ENCODE peak calls at places on chromosomes 6 and 20, in five cellular contexts. O is CD8-positive, alpha-beta memory T cell; K is CD8-positive, alpha-beta T cell; E is A549; N is heart right ventricle. Z is an unnamed sample. For H3K9me3, the result is how much of the 10 kb centered on the place peaks cover.

GRCh38 chr20:50014570-50015562 is 32.1 kb downstream of the SNAI1 start:
- DNase-seq in N (no peak), E (no peak), K (no peak), O (no peak), Z (no peak)

GRCh38 chr20:31595654-31596411 is 9.3 kb upstream of the ID1 start:
- DNase-seq in E (peak), K (no peak), N (peak), O (no peak), Z (no peak)

GRCh38 chr6:15303162-15303919 is 57.5 kb downstream of the JARID2 start:
- DNase-seq in O (no peak), N (no peak), K (no peak), E (no peak), Z (no peak)

GRCh38 chr6:41427642-41428401 is 92.4 kb downstream of the NCR2 start:
- DNase-seq in O (peak), N (peak), K (no peak), E (peak), Z (no peak)

GRCh38 chr6:149910721-149911151 is 12.2 kb downstream of the RAET1G start:
- DNase-seq in N (no peak), E (no peak), K (no peak), O (no peak), Z (no peak)

GRCh38 chr6:114304304-114304887 is 38.4 kb downstream of the HS3ST5 start:
- DNase-seq in K (no peak), E (peak), N (no peak), O (no peak), Z (no peak)

GRCh38 chr6:56713285-56713684 is 70.6 kb upstream of the DST start:
- DNase-seq in K (no peak), O (no peak), N (no peak), E (peak), Z (no peak)

GRCh38 chr6:140051521-140052455 is 677.3 kb upstream of the CITED2 start:
- DNase-seq in O (no peak), K (no peak), N (no peak), E (peak), Z (no peak)

GRCh38 chr6:35083507-35083906 is 57.6 kb downstream of the TCP11 start:
- DNase-seq in N (no peak), K (no peak), E (no peak), O (no peak), Z (no peak)

GRCh38 chr20:58753267-58753928 is 60.8 kb downstream of the NPEPL1 start:
- DNase-seq in N (no peak), E (no peak), O (no peak), K (no peak), Z (no peak)

GRCh38 chr6:22716721-22717120 is 147.4 kb downstream of the HDGFL1 start:
- DNase-seq in N (no peak), E (peak), K (no peak), O (no peak), Z (no peak)

GRCh38 chr20:49446808-49447207 is 35.7 kb downstream of the KCNB1 start:
- DNase-seq in N (peak), K (no peak), O (no peak), E (peak), Z (no peak)

GRCh38 chr6:97669191-97669651 is 386.2 kb upstream of the MMS22L start:
- DNase-seq in K (no peak), E (no peak), N (peak), O (no peak), Z (no peak)

GRCh38 chr6:123570813-123571684 is 65.7 kb downstream of the TRDN start:
- DNase-seq in O (no peak), K (no peak), N (no peak), E (no peak), Z (no peak)

GRCh38 chr6:111871725-111872520 is 1.3 kb downstream of the FYN start:
- DNase-seq in E (no peak), N (peak), O (peak), K (no peak), Z (no peak)

GRCh38 chr6:108841377-108841855 is 6.8 kb upstream of the ARMC2 start:
- DNase-seq in N (no peak), E (no peak), O (no peak), K (no peak), Z (no peak)

GRCh38 chr6:56593801-56594318 is 48.8 kb downstream of the DST start:
- DNase-seq in E (no peak), N (no peak), K (no peak), O (no peak), Z (no peak)

GRCh38 chr6:70210462-70210861 is 92.4 kb downstream of the COL9A1 start:
- DNase-seq in O (no peak), E (peak), N (no peak), K (no peak), Z (no peak)

GRCh38 chr6:108163644-108164536 is 1.9 kb upstream of the NR2E1 start:
- DNase-seq in E (no peak), K (no peak), N (no peak), O (no peak), Z (no peak)

GRCh38 chr6:162899148-162899547 is 171.4 kb downstream of the PACRG start:
- DNase-seq in N (no peak), O (no peak), K (no peak), E (no peak), Z (no peak)

GRCh38 chr6:2063547-2063946 is 181.9 kb downstream of the GMDS start:
- DNase-seq in N (no peak), E (no peak), O (no peak), K (no peak), Z (no peak)

GRCh38 chr6:66926060-66926459 is 1219.0 kb upstream of the EYS start:
- DNase-seq in O (no peak), N (no peak), K (no peak), E (peak), Z (no peak)

GRCh38 chr6:79134699-79135474 is 56.8 kb upstream of the PHIP start:
- DNase-seq in O (no peak), N (no peak), K (no peak), E (no peak), Z (no peak)

GRCh38 chr6:56693246-56693607 is 50.5 kb upstream of the DST start:
- DNase-seq in N (peak), K (no peak), O (no peak), E (peak), Z (no peak)

GRCh38 chr6:31035862-31036497 is 25.7 kb downstream of the MUC22 start:
- DNase-seq in E (no peak), N (no peak), K (no peak), O (no peak), Z (no peak)

GRCh38 chr6:163860194-163861081 is 445.9 kb downstream of the QKI start:
- DNase-seq in N (peak), E (no peak), O (no peak), K (no peak), Z (no peak)

GRCh38 chr6:121479486-121480098 is 44.1 kb downstream of the GJA1 start:
- DNase-seq in K (no peak), E (peak), O (no peak), N (no peak), Z (no peak)

GRCh38 chr20:49766979-49767419 is 45.6 kb upstream of the SLC9A8 start:
- DNase-seq in K (no peak), E (peak), O (no peak), N (no peak), Z (no peak)

GRCh38 chr20:46430921-46431712 is 24.7 kb upstream of the ELMO2 start:
- DNase-seq in N (no peak), E (no peak), O (no peak), K (no peak), Z (no peak)

GRCh38 chr6:148251286-148251685 is 91.4 kb upstream of the SASH1 start:
- DNase-seq in E (peak), N (no peak), K (no peak), O (no peak), Z (no peak)

GRCh38 chr6:113968472-113968871 is 2.5 kb downstream of the HDAC2 start:
- DNase-seq in E (no peak), N (no peak), O (no peak), K (no peak), Z (no peak)

GRCh38 chr6:138656278-138656803 is 117.2 kb upstream of the CCDC28A start:
- DNase-seq in K (no peak), O (no peak), E (no peak), N (no peak), Z (no peak)

GRCh38 chr6:36955136-36955535 is 598 bp downstream of the PI16 start:
- DNase-seq in O (no peak), K (no peak), N (no peak), E (no peak), Z (no peak)

GRCh38 chr6:52598123-52598823 is 21.4 kb upstream of the TRAM2 start:
- DNase-seq in K (no peak), N (peak), E (peak), O (peak), Z (no peak)

GRCh38 chr6:75217203-75217602 is 11.3 kb upstream of the COL12A1 start:
- DNase-seq in N (no peak), E (peak), O (no peak), K (no peak), Z (no peak)

GRCh38 chr6:93416575-93417420 is 2.6 kb downstream of the EPHA7 start:
- DNase-seq in O (no peak), N (peak), K (no peak), E (peak), Z (no peak)

GRCh38 chr20:63747622-63748355 is 8.2 kb downstream of the SLC2A4RG start:
- DNase-seq in O (no peak), E (no peak), N (no peak), K (no peak), Z (no peak)

GRCh38 chr20:61500791-61501321 is 248.8 kb downstream of the CDH4 start:
- DNase-seq in O (no peak), K (no peak), N (no peak), E (no peak), Z (peak)

GRCh38 chr20:51331466-51331865 is 211.1 kb downstream of the NFATC2 start:
- DNase-seq in O (no peak), N (no peak), K (no peak), E (no peak), Z (no peak)

GRCh38 chr20:44581515-44581914 is 864 bp upstream of the PKIG start:
- DNase-seq in N (no peak), O (no peak), K (no peak), E (no peak), Z (no peak)
- H3K27ac ChIP-seq in N (peak), O (no peak), K (no peak), E (no peak), Z (no peak)

GRCh38 chr6:82458147-82458546 is 94.5 kb downstream of the TPBG start:
- DNase-seq in O (no peak), N (no peak), E (no peak), K (no peak), Z (no peak)

GRCh38 chr6:82461536-82461935 is 97.9 kb downstream of the TPBG start:
- DNase-seq in K (no peak), O (no peak), E (no peak), N (no peak), Z (no peak)

GRCh38 chr6:82458705-82459104 is 95.1 kb downstream of the TPBG start:
- DNase-seq in K (no peak), E (no peak), N (no peak), O (no peak), Z (no peak)
- H3K9me3 ChIP-seq in K (under half), E (under half), N (under half), O (under half), Z (under half)

DNA sequence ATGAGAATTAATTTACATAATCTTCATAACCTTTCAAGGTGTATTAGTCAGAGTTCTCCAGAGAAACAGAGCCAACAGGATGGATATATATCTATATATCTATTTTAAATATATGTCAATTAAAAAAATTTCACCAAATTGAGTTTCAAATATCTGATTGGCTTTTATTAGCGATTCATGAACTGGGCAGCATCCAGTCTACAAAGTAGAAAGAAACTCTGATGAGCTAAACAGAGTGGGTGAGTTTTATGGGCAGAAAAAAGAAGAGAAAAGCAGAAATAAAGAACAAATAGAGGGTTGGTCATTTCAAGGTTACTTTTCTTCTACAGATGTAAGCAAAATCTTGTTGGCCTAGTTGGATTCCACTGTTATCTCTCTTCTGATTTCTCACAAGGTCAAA is 29.0 kb upstream of the BTBD3 start:
- DNase-seq in K (no peak), O (no peak), N (no peak), E (no peak), Z (no peak)
- H3K27ac ChIP-seq in K (no peak), O (no peak), N (no peak), E (no peak), Z (no peak)

DNA sequence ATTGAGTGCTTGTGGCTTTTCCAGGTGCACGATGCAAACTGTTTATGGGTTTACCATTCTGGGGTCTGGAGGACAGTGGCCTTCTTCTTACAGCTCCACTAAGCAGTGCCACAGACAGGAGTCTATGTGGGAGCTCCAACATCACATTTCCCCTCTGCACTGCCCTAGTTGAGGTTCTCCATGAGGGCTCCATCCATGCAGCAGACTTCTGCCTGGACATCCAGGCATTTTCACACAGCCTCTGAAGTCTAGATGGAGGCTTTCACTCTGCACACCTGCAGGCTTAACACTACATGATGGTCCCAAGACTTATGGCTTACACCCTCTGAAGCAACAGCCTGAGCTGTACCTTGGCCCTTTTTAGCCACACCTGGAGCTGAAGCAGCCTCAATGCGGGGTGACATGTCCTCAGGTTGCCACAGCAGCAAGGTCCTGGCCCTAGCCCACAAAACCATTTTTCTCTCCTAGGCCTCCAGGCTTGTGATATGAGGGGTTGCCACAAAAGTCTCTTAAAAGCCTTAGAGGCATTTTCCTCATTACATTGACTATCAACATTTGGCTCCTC is 552.2 kb downstream of the TFAP2A start:
- DNase-seq in K (no peak), O (no peak), N (no peak), E (no peak), Z (no peak)
- H3K9me3 ChIP-seq in K (under half), O (under half), N (under half), E (under half), Z (under half)

GRCh38 chr6:14129572-14129971 is 12.0 kb downstream of the CD83 start:
- DNase-seq in O (peak), E (peak), N (peak), K (no peak), Z (peak)
- H3K27ac ChIP-seq in O (no peak), E (peak), N (no peak), K (no peak), Z (no peak)

GRCh38 chr20:22579119-22579427 is 5.3 kb downstream of the FOXA2 start:
- DNase-seq in N (no peak), E (no peak), O (no peak), K (no peak), Z (no peak)

GRCh38 chr20:22577515-22578220 is 6.7 kb downstream of the FOXA2 start:
- DNase-seq in O (no peak), N (no peak), E (no peak), K (no peak), Z (no peak)

GRCh38 chr20:22581437-22582385 is 2.7 kb downstream of the FOXA2 start:
- DNase-seq in N (no peak), E (no peak), O (no peak), K (no peak), Z (no peak)

GRCh38 chr20:22578221-22579118 is 5.9 kb downstream of the FOXA2 start:
- DNase-seq in O (no peak), K (no peak), E (peak), N (no peak), Z (no peak)

GRCh38 chr20:22579711-22580697 is 4.4 kb downstream of the FOXA2 start:
- DNase-seq in E (no peak), K (no peak), O (no peak), N (no peak), Z (no peak)
- H3K9me3 ChIP-seq in E (under half), K (under half), O (under half), N (under half), Z (under half)